ENCODE peak calls at places on chromosomes 4 and X, in five cellular contexts. H is activated T-helper 1 cell treated with anti-CD3 and anti-CD28 coated beads, Interleukin-2, amount 50 U/mL, for 16 hours; C is NCI-H446; L is amniotic stem cell; I is activated naive CD8-positive, alpha-beta T cell treated with anti-CD3 and anti-CD28 coated beads, Interleukin-2, amount 50 U/mL, for 24 hours. W is an unnamed sample.

GRCh38 chrX:13194291-13195103 is 125.4 kb downstream of the ATXN3L start:
- DNase-seq in C (peak; percentile 70), H (no peak), L (no peak), I (no peak), W (no peak)

GRCh38 chr4:78496021-78496643 is 55.4 kb upstream of the ANXA3 start:
- DNase-seq in H (no peak), L (no peak), C (no peak), I (no peak), W (no peak)

GRCh38 chrX:24023972-24024664 is 2.9 kb downstream of the KLHL15 start:
- DNase-seq in C (no peak), I (no peak), L (no peak), H (no peak), W (peak; percentile 16)

GRCh38 chrX:108199691-108200090 is 108.1 kb downstream of the ATG4A start:
- DNase-seq in H (no peak), L (no peak), I (peak; percentile 5), C (no peak), W (peak; percentile 41)

GRCh38 chr4:13599159-13599558 is 28.4 kb downstream of the BOD1L1 start:
- DNase-seq in I (no peak), H (no peak), L (no peak), C (no peak), W (no peak)

GRCh38 chrX:71111851-71112468 is 583 bp upstream of the IL2RG start:
- DNase-seq in H (no peak), C (no peak), I (no peak), L (no peak), W (no peak)

GRCh38 chr4:150769845-150770244 is 187.9 kb downstream of the MAB21L2 start:
- DNase-seq in H (no peak), L (no peak), C (no peak), I (no peak), W (peak; percentile 47)

GRCh38 chr4:86367577-86367976 is 7.7 kb upstream of the MAPK10 start:
- DNase-seq in L (no peak), I (no peak), H (no peak), C (no peak), W (peak; percentile 77)

GRCh38 chr4:16692021-16692420 is 206.4 kb downstream of the LDB2 start:
- DNase-seq in L (peak; percentile 29), H (no peak), I (no peak), C (no peak), W (peak; percentile 15)

GRCh38 chrX:139831689-139832456 is 101.0 kb downstream of the ATP11C start:
- DNase-seq in I (no peak), L (peak; percentile 0), H (no peak), C (peak; percentile 8), W (peak; percentile 81)

GRCh38 chr4:78669453-78669852 is 106.7 kb upstream of the BMP2K start:
- DNase-seq in C (no peak), I (no peak), H (no peak), L (no peak), W (no peak)

GRCh38 chr4:109295081-109295480 is 7.4 kb downstream of the COL25A1 start:
- DNase-seq in C (no peak), I (no peak), L (no peak), H (no peak), W (no peak)

GRCh38 chr4:143768007-143768591 is 67.6 kb upstream of the FREM3 start:
- DNase-seq in L (no peak), C (no peak), H (no peak), I (no peak), W (peak; percentile 40)

GRCh38 chr4:1200425-1201035 is 28.1 kb upstream of the SPON2 start:
- DNase-seq in C (no peak), L (peak; percentile 65), H (no peak), I (peak; percentile 22), W (no peak)

GRCh38 chr4:140463182-140463581 is 34.9 kb downstream of the MGAT4D start:
- DNase-seq in I (no peak), C (no peak), H (no peak), L (no peak), W (no peak)

GRCh38 chr4:156146581-156146980 is 192.9 kb upstream of the CTSO start:
- DNase-seq in L (no peak), I (no peak), C (peak; percentile 25), H (no peak), W (no peak)

GRCh38 chrX:30961805-30962204 is 72.8 kb upstream of the TAB3 start:
- DNase-seq in C (no peak), I (no peak), H (no peak), L (no peak), W (no peak)

GRCh38 chr4:102849579-102850104 is 19.1 kb upstream of the CISD2 start:
- DNase-seq in H (no peak), I (no peak), L (no peak), C (no peak), W (no peak)

GRCh38 chrX:29699214-29699613 is 516.1 kb upstream of the MAGEB2 start:
- DNase-seq in H (no peak), L (no peak), I (no peak), C (no peak), W (no peak)

GRCh38 chrX:274904-275475 is 6.2 kb upstream of the PLCXD1 start:
- DNase-seq in I (no peak), H (no peak), L (no peak), C (no peak), W (no peak)

GRCh38 chrX:73400136-73400748 is 46.6 kb upstream of the CDX4 start:
- DNase-seq in I (no peak), H (no peak), L (no peak), C (no peak), W (no peak)

GRCh38 chrX:134623293-134624045 is 34.8 kb downstream of the PLAC1 start:
- DNase-seq in I (no peak), C (no peak), H (no peak), L (no peak), W (no peak)

GRCh38 chr4:186266699-186267467 is 894 bp downstream of the F11 start:
- DNase-seq in L (no peak), H (no peak), C (no peak), I (no peak), W (no peak)

GRCh38 chr4:145285928-145286327 is 105.5 kb upstream of the OTUD4 start:
- DNase-seq in L (no peak), I (no peak), H (no peak), C (no peak), W (peak; percentile 37)

GRCh38 chr4:165994706-165995105 is 121.7 kb downstream of the TLL1 start:
- DNase-seq in L (no peak), H (no peak), I (no peak), C (no peak), W (no peak)

GRCh38 chrX:19881559-19881958 is 5.8 kb downstream of the SH3KBP1 start:
- DNase-seq in I (no peak), C (no peak), L (no peak), H (no peak), W (no peak)

GRCh38 chr4:26474551-26474950 is 15.7 kb downstream of the CCKAR start:
- DNase-seq in C (no peak), I (no peak), L (no peak), H (no peak), W (no peak)

GRCh38 chr4:156784970-156785369 is 186.6 kb downstream of the PDGFC start:
- DNase-seq in I (no peak), H (no peak), C (no peak), L (no peak), W (no peak)

GRCh38 chrX:99750721-99751120 is 659.4 kb downstream of the PCDH19 start:
- DNase-seq in L (no peak), H (no peak), C (no peak), I (no peak), W (no peak)

GRCh38 chr4:151541438-151542071 is 132.6 kb downstream of the FHIP1A start:
- DNase-seq in L (no peak), H (no peak), I (no peak), C (peak; percentile 4), W (peak; percentile 88)

GRCh38 chr4:42630908-42631307 is 26.0 kb downstream of the ATP8A1 start:
- DNase-seq in I (no peak), L (no peak), C (no peak), H (no peak), W (no peak)